ENCODE peak calls at places on chromosome 18, in ten cellular contexts. K is left ventricle myocardium inferior; H is sigmoid colon; U is colonic mucosa; Q is GM23248; X is heart left ventricle; P is CD8-positive, alpha-beta memory T cell; Y is tibial nerve; V is gastrocnemius medialis; C is upper lobe of right lung. J is an unnamed sample.
A peak's percentile ranks its signal among the peaks of the same experiment; 100 is the strongest.

GRCh38 chr18:10040287-10041011 is 126.6 kb downstream of the VAPA start:
- DNase-seq in K (no peak), H (no peak), U (no peak), Q (no peak), X (peak; percentile 52), P (no peak), Y (no peak), V (no peak), C (no peak), J (no peak)

GRCh38 chr18:74083071-74083954 is 64.3 kb downstream of the FBXO15 start:
- DNase-seq in K (no peak), H (no peak), U (no peak), Q (no peak), X (no peak), P (no peak), Y (no peak), V (no peak), C (no peak), J (no peak)

GRCh38 chr18:51171208-51171607 is 26.3 kb downstream of the MEX3C start:
- DNase-seq in K (no peak), H (no peak), U (no peak), Q (no peak), X (no peak), P (no peak), Y (no peak), V (no peak), C (no peak), J (no peak)

GRCh38 chr18:12121175-12122095 is 27.8 kb downstream of the ANKRD62 start:
- DNase-seq in K (no peak), H (no peak), U (no peak), Q (peak; percentile 30), X (no peak), P (no peak), Y (no peak), V (no peak), C (no peak), J (no peak)

GRCh38 chr18:111292-112014 is 46.9 kb upstream of the USP14 start:
- DNase-seq in K (peak; percentile 51), H (peak; percentile 68), U (peak; percentile 62), Q (peak; percentile 78), X (peak; percentile 65), P (peak; percentile 60), Y (no peak), V (peak; percentile 22), C (peak; percentile 88), J (peak; percentile 66)

GRCh38 chr18:57446322-57446721 is 11.1 kb downstream of the ONECUT2 start:
- DNase-seq in K (no peak), H (no peak), U (no peak), Q (no peak), X (no peak), P (no peak), Y (no peak), V (no peak), C (no peak), J (no peak)

GRCh38 chr18:24268784-24269550 is 128.7 kb downstream of the OSBPL1A start:
- DNase-seq in K (no peak), H (no peak), U (no peak), Q (no peak), X (no peak), P (no peak), Y (no peak), V (no peak), C (no peak), J (no peak)

GRCh38 chr18:55083461-55083860 is 124.2 kb upstream of the CCDC68 start:
- DNase-seq in K (no peak), H (no peak), U (no peak), Q (peak; percentile 20), X (no peak), P (no peak), Y (no peak), V (no peak), C (no peak), J (no peak)

GRCh38 chr18:78774741-78775141 is 204.9 kb upstream of the SALL3 start:
- DNase-seq in K (no peak), H (no peak), U (no peak), Q (no peak), X (no peak), P (no peak), Y (no peak), V (no peak), C (no peak), J (no peak)

GRCh38 chr18:65298422-65298821 is 452.4 kb upstream of the CDH7 start:
- DNase-seq in K (no peak), H (no peak), U (no peak), Q (no peak), X (no peak), P (no peak), Y (no peak), V (no peak), C (no peak), J (no peak)

GRCh38 chr18:25061345-25061744 is 290.6 kb downstream of the ZNF521 start:
- DNase-seq in K (no peak), H (no peak), U (no peak), Q (no peak), X (no peak), P (no peak), Y (no peak), V (no peak), C (no peak), J (no peak)

DNA sequence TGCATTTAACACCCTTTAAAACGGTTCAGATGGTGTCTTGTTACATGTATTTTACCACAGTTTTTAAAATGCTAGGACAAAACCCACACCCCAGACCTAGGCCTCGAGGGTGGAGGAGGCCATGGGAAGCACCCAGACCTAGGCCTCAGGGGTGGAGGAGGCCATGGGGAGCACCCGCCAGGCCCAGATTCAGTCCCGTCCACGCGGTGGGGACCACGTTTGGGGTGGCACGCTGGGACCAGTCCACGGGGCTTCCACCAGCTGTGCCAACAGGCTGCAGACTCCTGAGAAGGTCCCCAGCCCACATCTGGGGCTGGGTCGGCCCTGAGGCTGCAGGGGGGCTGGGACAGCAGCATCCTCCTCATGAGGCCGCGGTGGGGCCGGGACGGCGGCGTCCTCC is 63.4 kb downstream of the SLC66A2 start:
- DNase-seq in K (no peak), H (no peak), U (no peak), Q (no peak), X (no peak), P (no peak), Y (no peak), V (no peak), C (peak; percentile 58), J (no peak)
- H3K9me3 ChIP-seq in K (peaks cover 57% of the 10 kb centered on the region), H (no peaks in the 10 kb centered on the region), U (peaks cover 4% of the 10 kb centered on the region), Q (no peaks in the 10 kb centered on the region), X (no peaks in the 10 kb centered on the region), P (peaks cover 9% of the 10 kb centered on the region), Y (no peaks in the 10 kb centered on the region), V (no peaks in the 10 kb centered on the region), C (peaks cover 32% of the 10 kb centered on the region), J (no peaks in the 10 kb centered on the region)

DNA sequence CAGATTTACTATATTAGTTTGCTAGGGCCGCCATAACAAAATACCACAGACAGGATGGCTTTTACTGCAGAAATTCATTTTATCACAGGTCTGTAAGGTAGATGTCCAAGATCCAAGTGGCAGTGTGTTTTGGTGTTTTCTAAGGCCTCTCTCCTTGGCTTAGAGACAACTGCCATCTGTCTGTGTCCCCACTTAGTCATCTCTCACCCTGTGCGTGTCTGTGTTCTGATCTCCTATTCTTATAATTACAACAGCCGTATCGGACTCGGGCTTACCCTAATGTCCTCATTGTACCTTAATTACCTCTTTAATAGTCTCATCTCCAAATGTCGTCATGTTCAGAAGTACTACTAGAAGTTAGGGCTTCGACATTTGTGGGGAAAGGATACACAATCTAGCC is 362.3 kb upstream of the CDH19 start:
- DNase-seq in K (no peak), H (no peak), U (no peak), Q (no peak), X (no peak), P (no peak), Y (no peak), V (no peak), C (no peak), J (no peak)
- H3K9me3 ChIP-seq in K (no peaks in the 10 kb centered on the region), H (no peaks in the 10 kb centered on the region), U (no peaks in the 10 kb centered on the region), Q (no peaks in the 10 kb centered on the region), X (no peaks in the 10 kb centered on the region), P (no peaks in the 10 kb centered on the region), Y (no peaks in the 10 kb centered on the region), V (no peaks in the 10 kb centered on the region), C (no peaks in the 10 kb centered on the region), J (no peaks in the 10 kb centered on the region)

GRCh38 chr18:45201489-45201888 is 413.8 kb upstream of the SLC14A2 start:
- DNase-seq in K (no peak), H (no peak), U (no peak), Q (no peak), X (no peak), P (no peak), Y (no peak), V (no peak), C (no peak), J (no peak)

GRCh38 chr18:45201029-45201428 is 414.2 kb upstream of the SLC14A2 start:
- DNase-seq in K (no peak), H (no peak), U (no peak), Q (no peak), X (no peak), P (no peak), Y (no peak), V (no peak), C (no peak), J (no peak)

GRCh38 chr18:45197526-45197970 is 417.7 kb upstream of the SLC14A2 start:
- DNase-seq in K (no peak), H (no peak), U (no peak), Q (peak; percentile 24), X (no peak), P (no peak), Y (no peak), V (no peak), C (no peak), J (no peak)

GRCh38 chr18:45198526-45198925 is 416.8 kb upstream of the SLC14A2 start:
- DNase-seq in K (no peak), H (no peak), U (no peak), Q (peak; percentile 7), X (no peak), P (no peak), Y (no peak), V (no peak), C (no peak), J (no peak)
- H3K9me3 ChIP-seq in K (no peaks in the 10 kb centered on the region), H (no peaks in the 10 kb centered on the region), U (no peaks in the 10 kb centered on the region), Q (no peaks in the 10 kb centered on the region), X (no peaks in the 10 kb centered on the region), P (no peaks in the 10 kb centered on the region), Y (no peaks in the 10 kb centered on the region), V (no peaks in the 10 kb centered on the region), C (no peaks in the 10 kb centered on the region), J (no peaks in the 10 kb centered on the region)

GRCh38 chr18:77087391-77088141 is 45.0 kb downstream of the MBP start:
- DNase-seq in K (peak; percentile 61), H (peak; percentile 84), U (peak; percentile 59), Q (peak; percentile 69), X (peak; percentile 80), P (no peak), Y (no peak), V (no peak), C (peak; percentile 83), J (no peak)

GRCh38 chr18:77089796-77090285 is 42.7 kb downstream of the MBP start:
- DNase-seq in K (no peak), H (no peak), U (no peak), Q (no peak), X (no peak), P (no peak), Y (no peak), V (no peak), C (no peak), J (no peak)

GRCh38 chr18:77090546-77091200 is 41.9 kb downstream of the MBP start:
- DNase-seq in K (no peak), H (no peak), U (no peak), Q (no peak), X (no peak), P (no peak), Y (no peak), V (no peak), C (no peak), J (no peak)

GRCh38 chr18:77091366-77091765 is 41.2 kb downstream of the MBP start:
- DNase-seq in K (no peak), H (no peak), U (no peak), Q (no peak), X (no peak), P (no peak), Y (no peak), V (peak; percentile 25), C (no peak), J (no peak)

GRCh38 chr18:77088977-77089795 is 43.4 kb downstream of the MBP start:
- DNase-seq in K (no peak), H (no peak), U (no peak), Q (no peak), X (no peak), P (no peak), Y (no peak), V (peak; percentile 95), C (peak; percentile 81), J (no peak)
- H3K9me3 ChIP-seq in K (no peaks in the 10 kb centered on the region), H (no peaks in the 10 kb centered on the region), U (no peaks in the 10 kb centered on the region), Q (no peaks in the 10 kb centered on the region), X (no peaks in the 10 kb centered on the region), P (no peaks in the 10 kb centered on the region), Y (no peaks in the 10 kb centered on the region), V (no peaks in the 10 kb centered on the region), C (no peaks in the 10 kb centered on the region), J (no peaks in the 10 kb centered on the region)